ENCODE peak calls at places on chromosomes 12 and 14, in seven cellular contexts. One of them, this sample, is unnamed.

GRCh38 chr14:93013368-93013719 is 90.4 kb downstream of the CHGA start:
- DNase-seq in IMR-90: peak; percentile 28
- DNase-seq in trophoblast cell: no peak
- DNase-seq in H9: no peak
- DNase-seq in mesendoderm: no peak
- DNase-seq in H1: no peak
- DNase-seq in neuronal stem cell: no peak
- DNase-seq in this sample: no peak

GRCh38 chr12:122078141-122079037 is at the start of gene MLXIP:
- DNase-seq in IMR-90: peak; percentile 89
- DNase-seq in trophoblast cell: peak; percentile 94
- DNase-seq in H9: peak; percentile 93
- DNase-seq in mesendoderm: peak; percentile 95
- DNase-seq in H1: peak; percentile 43
- DNase-seq in neuronal stem cell: peak; percentile 84
- DNase-seq in this sample: peak; percentile 94

GRCh38 chr12:117968084-117968789 is 553 bp downstream of the KSR2 start:
- DNase-seq in IMR-90: no peak
- DNase-seq in trophoblast cell: no peak
- DNase-seq in H9: peak; percentile 31
- DNase-seq in mesendoderm: no peak
- DNase-seq in H1: no peak
- DNase-seq in neuronal stem cell: no peak
- DNase-seq in this sample: no peak

GRCh38 chr12:6554168-6554989 is 1.5 kb downstream of the IFFO1 start:
- DNase-seq in IMR-90: peak; percentile 72
- DNase-seq in trophoblast cell: peak; percentile 72
- DNase-seq in H9: peak; percentile 96
- DNase-seq in mesendoderm: peak; percentile 97
- DNase-seq in H1: no peak
- DNase-seq in neuronal stem cell: peak; percentile 79
- DNase-seq in this sample: peak; percentile 87

GRCh38 chr12:32120419-32120818 is 13.8 kb downstream of the BICD1 start:
- DNase-seq in IMR-90: peak; percentile 40
- DNase-seq in trophoblast cell: no peak
- DNase-seq in H9: peak; percentile 4
- DNase-seq in mesendoderm: peak; percentile 74
- DNase-seq in H1: no peak
- DNase-seq in neuronal stem cell: no peak
- DNase-seq in this sample: no peak

GRCh38 chr12:25957898-25958253 is 606 bp upstream of the RASSF8 start:
- DNase-seq in IMR-90: peak; percentile 82
- DNase-seq in trophoblast cell: peak; percentile 62
- DNase-seq in H9: no peak
- DNase-seq in mesendoderm: peak; percentile 75
- DNase-seq in H1: no peak
- DNase-seq in neuronal stem cell: no peak
- DNase-seq in this sample: peak; percentile 86

GRCh38 chr12:112932485-112933151 is 5.7 kb upstream of the OAS3 start:
- DNase-seq in IMR-90: no peak
- DNase-seq in trophoblast cell: no peak
- DNase-seq in H9: no peak
- DNase-seq in mesendoderm: peak; percentile 63
- DNase-seq in H1: no peak
- DNase-seq in neuronal stem cell: peak; percentile 24
- DNase-seq in this sample: no peak

GRCh38 chr12:121697093-121697698 is 15.4 kb upstream of the TMEM120B start:
- DNase-seq in IMR-90: peak; percentile 53
- DNase-seq in trophoblast cell: peak; percentile 87
- DNase-seq in H9: no peak
- DNase-seq in mesendoderm: no peak
- DNase-seq in H1: no peak
- DNase-seq in neuronal stem cell: no peak
- DNase-seq in this sample: peak; percentile 57

GRCh38 chr14:85576848-85577541 is 47.1 kb downstream of the FLRT2 start:
- DNase-seq in IMR-90: peak; percentile 35
- DNase-seq in trophoblast cell: no peak
- DNase-seq in H9: no peak
- DNase-seq in mesendoderm: no peak
- DNase-seq in H1: no peak
- DNase-seq in neuronal stem cell: no peak
- DNase-seq in this sample: no peak

GRCh38 chr14:33282181-33282580 is 343.5 kb downstream of the NPAS3 start:
- DNase-seq in IMR-90: no peak
- DNase-seq in trophoblast cell: no peak
- DNase-seq in H9: no peak
- DNase-seq in mesendoderm: no peak
- DNase-seq in H1: no peak
- DNase-seq in neuronal stem cell: no peak
- DNase-seq in this sample: no peak

GRCh38 chr12:108611884-108612415 is 14.1 kb upstream of the TMEM119 start:
- DNase-seq in IMR-90: peak; percentile 89
- DNase-seq in trophoblast cell: peak; percentile 59
- DNase-seq in H9: peak; percentile 84
- DNase-seq in mesendoderm: peak; percentile 83
- DNase-seq in H1: peak; percentile 53
- DNase-seq in neuronal stem cell: no peak
- DNase-seq in this sample: peak; percentile 91

GRCh38 chr12:104121001-104121400 is 17.0 kb downstream of the NFYB start:
- DNase-seq in IMR-90: peak; percentile 78
- DNase-seq in trophoblast cell: peak; percentile 70
- DNase-seq in H9: no peak
- DNase-seq in mesendoderm: peak; percentile 47
- DNase-seq in H1: no peak
- DNase-seq in neuronal stem cell: no peak
- DNase-seq in this sample: peak; percentile 25

GRCh38 chr12:1197264-1198018 is 206.4 kb downstream of the ERC1 start:
- DNase-seq in IMR-90: peak; percentile 57
- DNase-seq in trophoblast cell: peak; percentile 97
- DNase-seq in H9: no peak
- DNase-seq in mesendoderm: no peak
- DNase-seq in H1: no peak
- DNase-seq in neuronal stem cell: no peak
- DNase-seq in this sample: peak; percentile 14

GRCh38 chr14:31947680-31948580 is 129.2 kb upstream of the ARHGAP5 start:
- DNase-seq in IMR-90: peak; percentile 23
- DNase-seq in trophoblast cell: peak; percentile 99
- DNase-seq in H9: no peak
- DNase-seq in mesendoderm: no peak
- DNase-seq in H1: no peak
- DNase-seq in neuronal stem cell: no peak
- DNase-seq in this sample: no peak

GRCh38 chr12:74903522-74903921 is 306.1 kb downstream of the KCNC2 start:
- DNase-seq in IMR-90: no peak
- DNase-seq in trophoblast cell: no peak
- DNase-seq in H9: peak; percentile 66
- DNase-seq in mesendoderm: peak; percentile 69
- DNase-seq in H1: peak; percentile 19
- DNase-seq in neuronal stem cell: peak; percentile 8
- DNase-seq in this sample: peak; percentile 5

GRCh38 chr12:91215940-91216454 is 33.4 kb upstream of the DCN start:
- DNase-seq in IMR-90: peak; percentile 95
- DNase-seq in trophoblast cell: no peak
- DNase-seq in H9: no peak
- DNase-seq in mesendoderm: no peak
- DNase-seq in H1: no peak
- DNase-seq in neuronal stem cell: no peak
- DNase-seq in this sample: peak; percentile 48

GRCh38 chr12:106428379-106428778 is 70.8 kb downstream of the POLR3B start:
- DNase-seq in IMR-90: peak; percentile 52
- DNase-seq in trophoblast cell: no peak
- DNase-seq in H9: no peak
- DNase-seq in mesendoderm: no peak
- DNase-seq in H1: no peak
- DNase-seq in neuronal stem cell: no peak
- DNase-seq in this sample: no peak

GRCh38 chr14:69237142-69237541 is 22.8 kb upstream of the GALNT16 start:
- DNase-seq in IMR-90: no peak
- DNase-seq in trophoblast cell: no peak
- DNase-seq in H9: no peak
- DNase-seq in mesendoderm: no peak
- DNase-seq in H1: no peak
- DNase-seq in neuronal stem cell: no peak
- DNase-seq in this sample: no peak

GRCh38 chr14:69234106-69234505 is 25.9 kb upstream of the GALNT16 start:
- DNase-seq in IMR-90: no peak
- DNase-seq in trophoblast cell: no peak
- DNase-seq in H9: no peak
- DNase-seq in mesendoderm: no peak
- DNase-seq in H1: no peak
- DNase-seq in neuronal stem cell: no peak
- DNase-seq in this sample: no peak

GRCh38 chr14:69238883-69239282 is 21.1 kb upstream of the GALNT16 start:
- DNase-seq in IMR-90: no peak
- DNase-seq in trophoblast cell: no peak
- DNase-seq in H9: no peak
- DNase-seq in mesendoderm: peak; percentile 41
- DNase-seq in H1: no peak
- DNase-seq in neuronal stem cell: no peak
- DNase-seq in this sample: no peak

GRCh38 chr14:69237584-69237983 is 22.4 kb upstream of the GALNT16 start:
- DNase-seq in IMR-90: no peak
- DNase-seq in trophoblast cell: no peak
- DNase-seq in H9: no peak
- DNase-seq in mesendoderm: no peak
- DNase-seq in H1: no peak
- DNase-seq in neuronal stem cell: no peak
- DNase-seq in this sample: no peak

DNA sequence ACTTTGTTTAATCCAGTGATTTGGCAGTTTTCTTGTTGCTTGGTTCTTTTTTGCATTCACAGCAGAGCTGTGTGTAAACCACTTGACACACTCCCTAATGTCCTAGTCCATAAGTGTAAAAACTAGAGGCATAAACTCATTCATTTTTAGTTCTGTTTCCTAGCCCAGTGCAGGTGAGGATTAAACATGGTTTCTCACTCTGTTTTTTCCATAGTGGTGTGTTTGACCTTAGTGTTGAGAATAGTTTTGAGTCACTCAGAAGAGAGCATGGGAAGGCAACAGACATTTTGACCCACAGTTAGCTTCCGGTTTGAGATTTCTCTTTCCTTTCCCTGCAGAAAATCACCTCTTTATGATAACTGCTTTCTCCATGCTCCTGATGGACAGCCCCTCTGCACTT is 24.2 kb upstream of the GALNT16 start:
- DNase-seq in IMR-90: no peak
- DNase-seq in trophoblast cell: no peak
- DNase-seq in H9: no peak
- DNase-seq in mesendoderm: no peak
- DNase-seq in H1: no peak
- DNase-seq in neuronal stem cell: no peak
- DNase-seq in this sample: no peak
- H3K4ac ChIP-seq in IMR-90: no peak overlapping the region
- H3K4ac ChIP-seq in trophoblast cell: no peak overlapping the region
- H3K4ac ChIP-seq in H9: no peak overlapping the region
- H3K4ac ChIP-seq in mesendoderm: no peak overlapping the region
- H3K4ac ChIP-seq in H1: no peak overlapping the region
- H3K4ac ChIP-seq in neuronal stem cell: no peak overlapping the region
- H3K4ac ChIP-seq in this sample: no peak overlapping the region

DNA sequence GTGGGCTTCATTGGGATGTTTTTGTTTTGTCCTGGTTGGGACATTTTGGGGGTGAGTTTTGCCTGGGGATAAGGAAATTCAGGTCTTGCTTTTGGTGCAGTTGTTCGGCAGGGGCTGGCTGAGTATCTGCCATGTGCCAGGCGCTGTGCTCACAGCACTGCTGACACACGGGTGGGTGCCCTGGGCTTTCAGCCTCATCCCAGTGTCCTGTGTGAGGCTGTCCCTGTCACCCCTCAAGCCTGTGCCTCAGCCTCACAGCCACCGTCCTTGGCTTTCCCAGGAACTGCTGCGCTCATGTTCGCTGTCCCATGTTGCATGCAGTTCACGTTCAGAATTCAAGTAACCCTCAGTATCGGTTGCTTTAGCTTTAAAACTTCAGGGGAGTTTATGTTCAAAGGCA is 24.9 kb downstream of the XRCC3 start:
- DNase-seq in IMR-90: no peak
- DNase-seq in trophoblast cell: no peak
- DNase-seq in H9: no peak
- DNase-seq in mesendoderm: no peak
- DNase-seq in H1: no peak
- DNase-seq in neuronal stem cell: no peak
- DNase-seq in this sample: no peak
- H3K27ac ChIP-seq in IMR-90: no peak overlapping the region
- H3K27ac ChIP-seq in trophoblast cell: no peak overlapping the region
- H3K27ac ChIP-seq in H9: no peak overlapping the region
- H3K27ac ChIP-seq in mesendoderm: no peak overlapping the region
- H3K27ac ChIP-seq in H1: no peak overlapping the region
- H3K27ac ChIP-seq in neuronal stem cell: no peak overlapping the region
- H3K27ac ChIP-seq in this sample: no peak overlapping the region

GRCh38 chr14:57317248-57317833 is 48.6 kb downstream of the AP5M1 start:
- DNase-seq in IMR-90: peak; percentile 78
- DNase-seq in trophoblast cell: peak; percentile 96
- DNase-seq in H9: peak; percentile 68
- DNase-seq in mesendoderm: peak; percentile 84
- DNase-seq in H1: peak; percentile 36
- DNase-seq in neuronal stem cell: peak; percentile 78
- DNase-seq in this sample: peak; percentile 74

GRCh38 chr14:57319636-57320035 is 50.9 kb downstream of the AP5M1 start:
- DNase-seq in IMR-90: no peak
- DNase-seq in trophoblast cell: no peak
- DNase-seq in H9: no peak
- DNase-seq in mesendoderm: peak; percentile 11
- DNase-seq in H1: no peak
- DNase-seq in neuronal stem cell: no peak
- DNase-seq in this sample: no peak

DNA sequence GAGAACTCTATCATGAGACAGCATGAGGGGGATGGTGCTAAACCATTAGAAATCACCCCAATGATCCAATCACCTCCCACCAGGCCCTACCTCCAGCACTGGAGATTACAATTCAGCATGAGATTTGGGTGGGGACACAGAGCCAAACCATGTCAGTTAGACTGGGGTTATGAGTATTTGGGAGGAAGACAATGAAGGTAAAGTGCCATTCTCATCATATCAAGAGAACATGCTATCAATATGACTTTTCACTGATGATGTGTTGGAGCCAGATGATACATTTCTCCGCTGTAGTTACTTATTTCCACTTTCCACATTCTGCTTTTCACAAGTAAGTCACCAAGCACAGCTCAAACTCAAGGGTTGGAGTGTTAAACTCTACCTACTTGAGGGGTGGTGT is 45.9 kb downstream of the AP5M1 start:
- DNase-seq in IMR-90: no peak
- DNase-seq in trophoblast cell: no peak
- DNase-seq in H9: no peak
- DNase-seq in mesendoderm: no peak
- DNase-seq in H1: no peak
- DNase-seq in neuronal stem cell: no peak
- DNase-seq in this sample: no peak
- H3K4me1 ChIP-seq in IMR-90: no peaks in the 10 kb centered on the region
- H3K4me1 ChIP-seq in trophoblast cell: no peaks in the 10 kb centered on the region
- H3K4me1 ChIP-seq in H9: no peaks in the 10 kb centered on the region
- H3K4me1 ChIP-seq in mesendoderm: no peaks in the 10 kb centered on the region
- H3K4me1 ChIP-seq in H1: no peaks in the 10 kb centered on the region
- H3K4me1 ChIP-seq in neuronal stem cell: no peaks in the 10 kb centered on the region
- H3K4me1 ChIP-seq in this sample: no peaks in the 10 kb centered on the region

DNA sequence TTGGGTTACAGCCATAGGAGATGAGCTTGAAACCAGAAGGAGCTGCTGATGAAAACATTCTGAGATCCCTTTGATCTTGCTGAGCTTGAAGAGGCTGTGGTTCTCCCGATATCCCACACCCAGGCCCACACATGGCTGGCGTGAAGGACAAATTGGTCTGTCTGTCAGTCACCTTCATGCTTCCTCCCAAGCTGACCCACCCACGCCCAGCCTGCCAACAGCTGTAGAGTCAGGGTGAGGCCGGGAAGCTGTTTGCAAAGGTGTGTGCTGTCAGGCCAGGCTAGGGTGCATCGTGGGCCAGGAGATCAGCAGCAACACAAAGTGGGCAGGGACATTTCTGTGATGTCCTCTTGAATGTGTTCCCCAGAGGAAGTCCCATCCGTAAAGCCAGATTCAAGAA is 43.3 kb downstream of the FZD10 start:
- DNase-seq in IMR-90: no peak
- DNase-seq in trophoblast cell: no peak
- DNase-seq in H9: no peak
- DNase-seq in mesendoderm: no peak
- DNase-seq in H1: no peak
- DNase-seq in neuronal stem cell: no peak
- DNase-seq in this sample: no peak
- H3K4ac ChIP-seq in IMR-90: no peak overlapping the region
- H3K4ac ChIP-seq in trophoblast cell: no peak overlapping the region
- H3K4ac ChIP-seq in H9: no peak overlapping the region
- H3K4ac ChIP-seq in mesendoderm: no peak overlapping the region
- H3K4ac ChIP-seq in H1: no peak overlapping the region
- H3K4ac ChIP-seq in neuronal stem cell: no peak overlapping the region
- H3K4ac ChIP-seq in this sample: no peak overlapping the region

This sample was measured in mesenchymal stem cell.